ENCODE peak calls at places on chromosome 21, in six cellular contexts. D is stimulated activated CD8-positive, alpha-beta memory T cell treated with anti-CD3 and anti-CD28 coated beads, Interleukin-15, amount 100 ng/mL, for 4 hours; V is NCI-H1092 treated with DMSO at 0.1 percent for 48 hours; B is HEK293T; O is activated T-helper 1 cell treated with Interleukin-2 at 50 U/mL for 16 hours; P is immature natural killer cell. Y is an unnamed sample.

GRCh38 chr21:35229290-35229689 is 180.2 kb upstream of the RUNX1 start:
- DNase-seq in D (no peak), P (no peak), B (no peak), V (no peak), O (no peak), Y (no peak)

GRCh38 chr21:27814226-27814625 is 847.3 kb upstream of the ADAMTS5 start:
- DNase-seq in P (no peak), V (no peak), O (no peak), B (no peak), D (no peak), Y (no peak)

GRCh38 chr21:45140346-45140940 is 66.1 kb downstream of the ADARB1 start:
- DNase-seq in D (no peak), P (peak), O (peak), V (peak), B (peak), Y (peak)

GRCh38 chr21:35343046-35343816 is 294.1 kb upstream of the RUNX1 start:
- DNase-seq in V (no peak), B (no peak), D (no peak), P (no peak), O (no peak), Y (no peak)

GRCh38 chr21:41664881-41665765 is 101.7 kb downstream of the RIPK4 start:
- DNase-seq in B (no peak), V (no peak), D (no peak), O (no peak), P (no peak), Y (no peak)

GRCh38 chr21:37341254-37341960 is 25.2 kb upstream of the DYRK1A start:
- DNase-seq in D (no peak), O (no peak), V (no peak), P (no peak), B (no peak), Y (no peak)

GRCh38 chr21:46000182-46000730 is 18.7 kb downstream of the COL6A1 start:
- DNase-seq in O (no peak), D (no peak), P (no peak), B (no peak), V (no peak), Y (no peak)

GRCh38 chr21:41884501-41885030 is 5.4 kb upstream of the PRDM15 start:
- DNase-seq in D (no peak), P (no peak), V (no peak), B (no peak), O (no peak), Y (no peak)

GRCh38 chr21:32335601-32336575 is 37.2 kb downstream of the MRAP start:
- DNase-seq in D (no peak), V (no peak), O (no peak), P (no peak), B (no peak), Y (peak)

GRCh38 chr21:34691396-34692032 is 22.7 kb downstream of the CLIC6 start:
- DNase-seq in B (no peak), O (no peak), V (peak), P (no peak), D (no peak), Y (no peak)

GRCh38 chr21:46150073-46150472 is 5.3 kb downstream of the FTCD start:
- DNase-seq in O (no peak), D (no peak), V (no peak), P (no peak), B (no peak), Y (no peak)